ENCODE peak calls at places on chromosomes 12 and 14, in nine cellular contexts. M, B, J, X, C, P, A, I and T are unnamed samples.

GRCh38 chr12:111182391-111182790 is 186.5 kb downstream of the PHETA1 start:
- DNase-seq in X (no peak), P (no peak), I (no peak), A (no peak), J (no peak), B (no peak), M (no peak), C (no peak), T (no peak)

GRCh38 chr14:51093371-51094281 is 1.3 kb downstream of the TRIM9 start:
- DNase-seq in J (no peak), P (no peak), I (peak; percentile 38), A (no peak), C (no peak), B (no peak), X (peak; percentile 20), M (peak; percentile 20), T (no peak)

GRCh38 chr12:118607831-118608230 is 231.5 kb downstream of the SUDS3 start:
- DNase-seq in J (no peak), A (no peak), M (no peak), C (no peak), X (no peak), I (no peak), B (no peak), P (no peak), T (no peak)

GRCh38 chr14:71262466-71262865 is 355.2 kb downstream of the PCNX1 start:
- DNase-seq in I (no peak), C (no peak), A (no peak), P (no peak), M (peak; percentile 48), J (no peak), B (no peak), X (no peak), T (no peak)

GRCh38 chr12:124767075-124767821 is 96.4 kb downstream of the SCARB1 start:
- DNase-seq in M (peak; percentile 55), J (peak; percentile 86), X (peak; percentile 74), I (peak; percentile 80), P (no peak), C (peak; percentile 65), A (peak; percentile 80), B (peak; percentile 61), T (peak; percentile 73)

GRCh38 chr12:97923546-97923945 is 460.9 kb downstream of the RMST start:
- DNase-seq in J (no peak), M (no peak), I (no peak), A (no peak), C (no peak), X (no peak), B (no peak), P (no peak), T (no peak)

GRCh38 chr12:3362751-3363150 is 128.3 kb upstream of the PRMT8 start:
- DNase-seq in C (no peak), B (no peak), P (no peak), I (no peak), M (no peak), A (no peak), J (no peak), X (no peak), T (no peak)

GRCh38 chr12:27984275-27984674 is 11.7 kb upstream of the PTHLH start:
- DNase-seq in J (no peak), M (peak; percentile 94), I (no peak), P (no peak), C (peak; percentile 59), X (no peak), B (no peak), A (no peak), T (peak; percentile 61)

GRCh38 chr14:91892918-91893527 is 25.7 kb upstream of the TC2N start:
- DNase-seq in I (no peak), J (no peak), P (no peak), A (peak; percentile 5), X (no peak), C (no peak), M (no peak), B (no peak), T (no peak)

GRCh38 chr14:28382460-28383220 is 383.9 kb upstream of the FOXG1 start:
- DNase-seq in A (no peak), C (peak; percentile 90), M (peak; percentile 92), P (peak; percentile 26), J (no peak), I (no peak), X (no peak), B (no peak), T (peak; percentile 12)

GRCh38 chr14:104372390-104373054 is 207.0 kb upstream of the C14orf180 start:
- DNase-seq in I (no peak), A (no peak), X (no peak), B (no peak), C (no peak), P (no peak), M (no peak), J (no peak), T (no peak)

GRCh38 chr14:21768116-21768874 is 94.7 kb upstream of the OR4E1 start:
- DNase-seq in C (peak; percentile 22), I (no peak), X (no peak), M (no peak), A (peak; percentile 12), P (no peak), B (no peak), J (no peak), T (peak; percentile 4)

GRCh38 chr12:107992870-107993451 is 136.1 kb upstream of the WSCD2 start:
- DNase-seq in I (no peak), C (peak; percentile 38), J (no peak), B (no peak), X (no peak), M (peak; percentile 15), P (no peak), A (peak; percentile 32), T (peak; percentile 22)

GRCh38 chr14:53964249-53964648 is 7.6 kb upstream of the BMP4 start:
- DNase-seq in A (no peak), C (no peak), I (no peak), B (no peak), M (peak; percentile 80), J (no peak), P (no peak), X (no peak), T (no peak)

GRCh38 chr14:96824283-96824682 is 27.1 kb downstream of the VRK1 start:
- DNase-seq in P (peak; percentile 74), A (no peak), I (no peak), C (peak; percentile 69), X (no peak), B (no peak), J (no peak), M (peak; percentile 76), T (peak; percentile 47)

GRCh38 chr12:9718968-9719367 is 13.9 kb downstream of the CLECL1 start:
- DNase-seq in X (no peak), J (no peak), P (no peak), A (no peak), I (no peak), M (no peak), C (no peak), B (no peak), T (no peak)
- H3K4me3 ChIP-seq in X (no peak overlapping the region), J (no peak overlapping the region), P (no peak overlapping the region), A (no peak overlapping the region), I (no peak overlapping the region), M (no peak overlapping the region), C (no peak overlapping the region), B (no peak overlapping the region), T (no peak overlapping the region)

GRCh38 chr14:85528080-85528881 is 1.7 kb upstream of the FLRT2 start:
- DNase-seq in M (peak; percentile 89), I (no peak), C (peak; percentile 95), J (peak; percentile 35), B (peak; percentile 34), A (no peak), P (peak; percentile 82), X (peak; percentile 43), T (peak; percentile 88)
- TF ChIP-seq CTCF in M (peak; percentile 74), I (peak; percentile 35), C (peak; percentile 71), J (peak; percentile 51), B (peak; percentile 17), A (no peak), P (peak; percentile 63), X (no peak), T (peak; percentile 71)

GRCh38 chr12:47807338-47807737 is 12.4 kb downstream of the HDAC7 start:
- DNase-seq in M (no peak), X (no peak), P (no peak), J (no peak), B (no peak), I (no peak), C (no peak), A (no peak), T (no peak)

GRCh38 chr12:47808049-47808448 is 11.7 kb downstream of the HDAC7 start:
- DNase-seq in I (peak; percentile 63), X (no peak), M (peak; percentile 69), A (peak; percentile 74), J (no peak), B (no peak), C (peak; percentile 62), P (peak; percentile 45), T (peak; percentile 64)

GRCh38 chr12:47811070-47811391 is 8.7 kb downstream of the HDAC7 start:
- DNase-seq in B (no peak), J (no peak), P (no peak), X (no peak), C (no peak), A (no peak), I (no peak), M (no peak), T (no peak)

GRCh38 chr12:47811581-47812484 is 7.9 kb downstream of the HDAC7 start:
- DNase-seq in B (no peak), A (no peak), J (no peak), X (peak; percentile 81), P (peak; percentile 77), M (peak; percentile 92), I (peak; percentile 84), C (peak; percentile 88), T (peak; percentile 88)

GRCh38 chr12:47808574-47809380 is 10.9 kb downstream of the HDAC7 start:
- DNase-seq in C (no peak), B (no peak), J (no peak), A (peak; percentile 78), P (peak; percentile 51), I (no peak), M (no peak), X (no peak), T (no peak)
- H3K4me3 ChIP-seq in C (no peak overlapping the region), B (no peak overlapping the region), J (peak overlapping the region; percentile 7), A (no peak overlapping the region), P (no peak overlapping the region), I (no peak overlapping the region), M (no peak overlapping the region), X (no peak overlapping the region), T (no peak overlapping the region)

DNA sequence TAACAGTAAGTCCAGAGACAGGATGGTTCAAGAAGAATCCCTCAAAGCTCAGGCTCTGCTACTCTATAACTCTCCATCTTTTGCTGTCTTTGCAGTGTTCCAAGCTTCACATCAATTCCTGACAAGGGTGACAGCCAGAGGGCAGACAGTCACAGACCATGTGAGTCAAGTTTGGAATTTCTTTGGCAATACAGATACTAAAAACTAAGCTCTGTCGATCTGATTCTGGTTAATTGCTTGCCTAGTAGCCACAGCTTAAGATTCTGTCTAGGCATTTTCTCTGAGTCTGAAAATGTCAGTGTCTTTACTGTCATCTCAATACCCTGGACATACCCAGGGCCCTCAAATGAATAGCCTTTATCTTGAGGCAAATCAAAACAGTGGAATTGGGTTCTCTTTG is 153.7 kb downstream of the CEP128 start:
- DNase-seq in P (no peak), A (no peak), X (no peak), B (no peak), M (no peak), I (no peak), J (no peak), C (no peak), T (peak; percentile 26)
- TF ChIP-seq CTCF in P (no peak), A (no peak), X (no peak), B (no peak), M (no peak), I (no peak), J (no peak), C (no peak), T (no peak)